ENCODE peak calls at places on chromosomes 11 and 22, in five cellular contexts. One of them, this sample, is unnamed.

GRCh38 chr11:70005107-70005818 is 72.9 kb upstream of the ANO1 start:
- DNase-seq in SK-N-SH: no peak
- DNase-seq in gastrocnemius medialis: no peak
- DNase-seq in heart left ventricle: no peak
- DNase-seq in pancreas: no peak
- DNase-seq in this sample: no peak

GRCh38 chr11:23991140-23991539 is 505.7 kb upstream of the LUZP2 start:
- DNase-seq in SK-N-SH: no peak
- DNase-seq in gastrocnemius medialis: no peak
- DNase-seq in heart left ventricle: no peak
- DNase-seq in pancreas: no peak
- DNase-seq in this sample: no peak

GRCh38 chr22:42947211-42947990 is 67.5 kb downstream of the PACSIN2 start:
- DNase-seq in SK-N-SH: no peak
- DNase-seq in gastrocnemius medialis: peak
- DNase-seq in heart left ventricle: peak
- DNase-seq in pancreas: peak
- DNase-seq in this sample: no peak

GRCh38 chr11:110878513-110878912 is 166.3 kb upstream of the ARHGAP20 start:
- DNase-seq in SK-N-SH: no peak
- DNase-seq in gastrocnemius medialis: no peak
- DNase-seq in heart left ventricle: no peak
- DNase-seq in pancreas: no peak
- DNase-seq in this sample: no peak

GRCh38 chr22:24525416-24526037 is 29.4 kb downstream of the GUCD1 start:
- DNase-seq in SK-N-SH: peak
- DNase-seq in gastrocnemius medialis: peak
- DNase-seq in heart left ventricle: peak
- DNase-seq in pancreas: peak
- DNase-seq in this sample: peak

GRCh38 chr22:21726650-21727049 is 8.9 kb downstream of the YPEL1 start:
- DNase-seq in SK-N-SH: peak
- DNase-seq in gastrocnemius medialis: no peak
- DNase-seq in heart left ventricle: no peak
- DNase-seq in pancreas: no peak
- DNase-seq in this sample: no peak

GRCh38 chr22:45491841-45492240 is 10.8 kb upstream of the FBLN1 start:
- DNase-seq in SK-N-SH: no peak
- DNase-seq in gastrocnemius medialis: no peak
- DNase-seq in heart left ventricle: no peak
- DNase-seq in pancreas: no peak
- DNase-seq in this sample: no peak

GRCh38 chr11:12827929-12828812 is 153.9 kb downstream of the TEAD1 start:
- DNase-seq in SK-N-SH: no peak
- DNase-seq in gastrocnemius medialis: no peak
- DNase-seq in heart left ventricle: no peak
- DNase-seq in pancreas: peak
- DNase-seq in this sample: no peak

GRCh38 chr22:22616636-22617035 is 27.8 kb upstream of the GGTLC2 start:
- DNase-seq in SK-N-SH: no peak
- DNase-seq in gastrocnemius medialis: no peak
- DNase-seq in heart left ventricle: no peak
- DNase-seq in pancreas: no peak
- DNase-seq in this sample: no peak

GRCh38 chr11:106088896-106089295 is 11.4 kb downstream of the AASDHPPT start:
- DNase-seq in SK-N-SH: no peak
- DNase-seq in gastrocnemius medialis: no peak
- DNase-seq in heart left ventricle: no peak
- DNase-seq in pancreas: no peak
- DNase-seq in this sample: no peak

GRCh38 chr11:34086554-34087278 is 18.7 kb upstream of the NAT10 start:
- DNase-seq in SK-N-SH: no peak
- DNase-seq in gastrocnemius medialis: no peak
- DNase-seq in heart left ventricle: no peak
- DNase-seq in pancreas: no peak
- DNase-seq in this sample: no peak

GRCh38 chr22:28710112-28710888 is 30.7 kb upstream of the TTC28 start:
- DNase-seq in SK-N-SH: peak
- DNase-seq in gastrocnemius medialis: no peak
- DNase-seq in heart left ventricle: no peak
- DNase-seq in pancreas: no peak
- DNase-seq in this sample: no peak

GRCh38 chr22:28710889-28711285 is 30.7 kb downstream of the CHEK2 start:
- DNase-seq in SK-N-SH: peak
- DNase-seq in gastrocnemius medialis: no peak
- DNase-seq in heart left ventricle: no peak
- DNase-seq in pancreas: no peak
- DNase-seq in this sample: no peak

GRCh38 chr22:28711341-28711740 is 30.3 kb downstream of the CHEK2 start:
- DNase-seq in SK-N-SH: no peak
- DNase-seq in gastrocnemius medialis: no peak
- DNase-seq in heart left ventricle: no peak
- DNase-seq in pancreas: no peak
- DNase-seq in this sample: no peak

GRCh38 chr22:28714043-28714442 is 27.6 kb downstream of the CHEK2 start:
- DNase-seq in SK-N-SH: no peak
- DNase-seq in gastrocnemius medialis: no peak
- DNase-seq in heart left ventricle: no peak
- DNase-seq in pancreas: no peak
- DNase-seq in this sample: no peak

GRCh38 chr22:28711820-28712777 is 29.5 kb downstream of the CHEK2 start:
- DNase-seq in SK-N-SH: no peak
- DNase-seq in gastrocnemius medialis: no peak
- DNase-seq in heart left ventricle: no peak
- DNase-seq in pancreas: no peak
- DNase-seq in this sample: no peak
- TF ChIP-seq CTCF in SK-N-SH: peak
- TF ChIP-seq CTCF in gastrocnemius medialis: no peak
- TF ChIP-seq CTCF in heart left ventricle: no peak
- TF ChIP-seq CTCF in pancreas: no peak
- TF ChIP-seq CTCF in this sample: no peak

GRCh38 chr11:9341638-9342137 is 27.3 kb upstream of the TMEM41B start:
- DNase-seq in SK-N-SH: no peak
- DNase-seq in gastrocnemius medialis: no peak
- DNase-seq in heart left ventricle: no peak
- DNase-seq in pancreas: no peak
- DNase-seq in this sample: no peak

GRCh38 chr11:9351956-9352355 is 32.5 kb upstream of the IPO7 start:
- DNase-seq in SK-N-SH: no peak
- DNase-seq in gastrocnemius medialis: no peak
- DNase-seq in heart left ventricle: no peak
- DNase-seq in pancreas: no peak
- DNase-seq in this sample: no peak

GRCh38 chr11:9351321-9351881 is 33.1 kb upstream of the IPO7 start:
- DNase-seq in SK-N-SH: peak
- DNase-seq in gastrocnemius medialis: no peak
- DNase-seq in heart left ventricle: peak
- DNase-seq in pancreas: no peak
- DNase-seq in this sample: no peak

GRCh38 chr11:9344046-9344680 is 29.8 kb upstream of the TMEM41B start:
- DNase-seq in SK-N-SH: no peak
- DNase-seq in gastrocnemius medialis: no peak
- DNase-seq in heart left ventricle: no peak
- DNase-seq in pancreas: no peak
- DNase-seq in this sample: no peak

GRCh38 chr11:9347100-9347499 is 32.7 kb upstream of the TMEM41B start:
- DNase-seq in SK-N-SH: no peak
- DNase-seq in gastrocnemius medialis: no peak
- DNase-seq in heart left ventricle: no peak
- DNase-seq in pancreas: no peak
- DNase-seq in this sample: no peak
- H3K27ac ChIP-seq in SK-N-SH: no peak
- H3K27ac ChIP-seq in gastrocnemius medialis: no peak
- H3K27ac ChIP-seq in heart left ventricle: no peak
- H3K27ac ChIP-seq in pancreas: no peak
- H3K27ac ChIP-seq in this sample: no peak

GRCh38 chr11:116193321-116194114 is 579.3 kb downstream of the BUD13 start:
- DNase-seq in SK-N-SH: peak
- DNase-seq in gastrocnemius medialis: no peak
- DNase-seq in heart left ventricle: peak
- DNase-seq in pancreas: peak
- DNase-seq in this sample: no peak
- TF ChIP-seq CTCF in SK-N-SH: peak
- TF ChIP-seq CTCF in gastrocnemius medialis: no peak
- TF ChIP-seq CTCF in heart left ventricle: peak
- TF ChIP-seq CTCF in pancreas: no peak
- TF ChIP-seq CTCF in this sample: no peak

DNA sequence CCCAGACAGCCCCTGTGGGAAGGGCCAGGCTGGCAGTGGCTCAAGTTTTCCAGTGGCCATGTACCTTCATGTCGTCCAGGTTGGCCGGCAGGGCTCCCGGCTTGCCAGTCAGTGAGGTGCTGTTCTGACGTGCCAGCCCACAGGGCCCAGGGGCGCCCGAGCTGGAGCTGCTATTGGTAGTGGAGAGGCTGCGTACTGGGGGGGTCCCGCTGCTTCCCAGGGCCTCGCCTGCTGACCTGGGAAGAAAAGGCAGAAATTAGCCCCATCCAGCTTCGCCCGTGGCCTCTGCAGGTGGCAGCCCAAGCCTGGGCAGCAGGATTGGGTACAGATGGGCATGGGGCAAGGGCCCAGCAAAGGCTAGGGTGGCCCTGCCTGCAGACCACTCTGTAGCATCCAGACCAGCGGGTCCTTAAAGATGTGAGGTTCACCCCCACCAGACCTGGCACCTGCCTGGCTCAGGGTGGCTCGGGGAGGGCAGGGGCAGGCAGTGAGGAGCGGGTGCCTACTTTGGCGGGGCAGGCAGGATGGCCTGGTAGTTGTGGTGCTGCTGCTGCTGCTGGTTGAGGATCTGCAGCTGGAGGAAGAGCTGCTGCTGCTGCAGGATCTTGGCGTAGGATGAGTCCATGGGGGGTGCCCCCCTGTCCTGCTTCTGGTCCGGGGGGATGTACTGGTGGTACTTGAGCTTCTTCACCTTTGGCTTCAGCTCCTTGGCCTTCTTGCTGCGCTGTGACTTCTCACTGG is 50.1 kb downstream of the SGSM3 start:
- DNase-seq in SK-N-SH: no peak
- DNase-seq in gastrocnemius medialis: no peak
- DNase-seq in heart left ventricle: no peak
- DNase-seq in pancreas: no peak
- DNase-seq in this sample: no peak
- H3K27ac ChIP-seq in SK-N-SH: no peak
- H3K27ac ChIP-seq in gastrocnemius medialis: no peak
- H3K27ac ChIP-seq in heart left ventricle: no peak
- H3K27ac ChIP-seq in pancreas: no peak
- H3K27ac ChIP-seq in this sample: peak

DNA sequence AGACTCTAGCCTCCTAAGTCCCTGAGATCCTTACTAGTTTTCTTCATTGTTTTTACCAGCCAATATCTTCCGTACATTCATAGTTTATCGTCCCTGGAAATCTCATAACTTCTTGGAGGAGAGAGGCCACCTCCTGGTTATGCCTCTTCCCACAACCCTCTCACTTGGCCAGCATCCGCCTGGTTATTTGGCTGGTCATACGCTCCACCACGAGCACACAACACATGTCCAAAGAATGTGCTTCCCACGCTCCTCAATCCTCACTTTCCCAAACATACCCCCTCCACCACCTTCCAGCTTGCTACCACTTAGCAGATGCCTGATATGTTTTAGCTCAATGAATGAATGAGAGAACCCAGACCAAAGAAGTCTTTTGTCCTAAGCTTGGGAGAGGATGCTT is 83.5 kb upstream of the EIF3D start:
- DNase-seq in SK-N-SH: no peak
- DNase-seq in gastrocnemius medialis: no peak
- DNase-seq in heart left ventricle: no peak
- DNase-seq in pancreas: peak
- DNase-seq in this sample: no peak
- TF ChIP-seq CTCF in SK-N-SH: no peak
- TF ChIP-seq CTCF in gastrocnemius medialis: no peak
- TF ChIP-seq CTCF in heart left ventricle: no peak
- TF ChIP-seq CTCF in pancreas: no peak
- TF ChIP-seq CTCF in this sample: no peak